ENCODE peak calls at places on chromosomes 2 and 18, in six cellular contexts. K, A, Z, U, X and H are unnamed samples.

GRCh38 chr2:42844901-42845685 is 52.7 kb upstream of the HAAO start:
- DNase-seq in Z (no peak), U (peak), K (peak), X (peak), A (no peak), H (peak)

GRCh38 chr18:49878015-49878414 is 64.7 kb upstream of the ACAA2 start:
- DNase-seq in Z (no peak), X (no peak), K (no peak), A (no peak), U (no peak), H (no peak)

GRCh38 chr2:152651834-152652233 is 65.4 kb downstream of the PRPF40A start:
- DNase-seq in U (no peak), K (no peak), X (no peak), Z (no peak), A (no peak), H (no peak)

GRCh38 chr2:161766334-161766733 is 142.1 kb downstream of the SLC4A10 start:
- DNase-seq in Z (no peak), X (no peak), A (no peak), U (no peak), K (no peak), H (peak)

GRCh38 chr2:8202139-8202538 is 479.7 kb upstream of the ID2 start:
- DNase-seq in A (no peak), X (no peak), U (no peak), K (no peak), Z (no peak), H (no peak)

GRCh38 chr2:239035361-239035814 is 187.5 kb downstream of the TWIST2 start:
- DNase-seq in Z (peak), X (no peak), A (peak), K (no peak), U (peak), H (peak)

GRCh38 chr2:219661197-219661954 is 33.9 kb downstream of the SLC4A3 start:
- DNase-seq in U (no peak), X (no peak), A (no peak), Z (no peak), K (peak), H (peak)

GRCh38 chr2:44834656-44835055 is 106.8 kb upstream of the SIX3 start:
- DNase-seq in U (no peak), A (no peak), X (no peak), K (no peak), Z (no peak), H (no peak)

GRCh38 chr2:164599954-164600589 is 21.2 kb downstream of the GRB14 start:
- DNase-seq in K (peak), Z (peak), A (peak), X (peak), U (peak), H (peak)

GRCh38 chr18:32284284-32284683 is 94.4 kb downstream of the MEP1B start:
- DNase-seq in Z (no peak), K (peak), U (no peak), A (no peak), X (no peak), H (no peak)

GRCh38 chr2:147425437-147426038 is 419.3 kb upstream of the ACVR2A start:
- DNase-seq in U (no peak), A (no peak), K (no peak), X (no peak), Z (no peak), H (peak)

GRCh38 chr2:15826273-15826717 is 114.1 kb upstream of the MYCN start:
- DNase-seq in Z (peak), A (no peak), X (no peak), K (no peak), U (no peak), H (peak)

GRCh38 chr18:13823707-13824395 is at the start of gene MC5R:
- DNase-seq in K (peak), A (peak), Z (peak), U (peak), X (peak), H (peak)

GRCh38 chr2:22734373-22735045 is 650.5 kb upstream of the KLHL29 start:
- DNase-seq in Z (no peak), A (no peak), K (no peak), X (no peak), U (no peak), H (no peak)

GRCh38 chr2:22737144-22737543 is 647.8 kb upstream of the KLHL29 start:
- DNase-seq in X (no peak), U (no peak), A (no peak), Z (peak), K (no peak), H (peak)
- H3K4me2 ChIP-seq in X (no peak), U (no peak), A (no peak), Z (no peak), K (no peak), H (no peak)

GRCh38 chr2:181372656-181373055 is 84.5 kb upstream of the ITGA4 start:
- DNase-seq in K (no peak), Z (no peak), U (peak), X (no peak), A (no peak), H (no peak)
- H3K27ac ChIP-seq in K (no peak), Z (no peak), U (no peak), X (peak), A (no peak), H (no peak)

DNA sequence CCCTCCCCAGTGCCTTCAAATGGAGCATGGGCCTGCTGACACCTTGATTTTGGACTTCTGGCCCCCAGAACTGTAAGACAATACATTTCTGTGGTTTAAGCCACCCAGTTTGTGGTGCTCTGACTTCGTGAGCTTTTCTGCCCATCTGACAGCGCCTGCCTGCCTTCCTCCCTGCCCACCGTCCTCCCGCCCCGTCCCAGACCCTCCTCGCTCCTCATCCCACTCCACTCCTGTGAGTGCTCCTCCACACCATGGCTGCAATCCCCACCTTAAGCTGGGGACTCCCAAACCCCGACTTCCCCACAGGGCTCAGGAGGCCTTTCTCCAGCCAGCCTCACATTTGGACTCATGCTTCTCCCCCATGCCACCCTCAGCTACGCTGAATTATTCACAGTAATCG is 70.7 kb downstream of the CABLES1 start:
- DNase-seq in Z (no peak), A (no peak), X (no peak), U (no peak), K (no peak), H (no peak)
- H3K4me2 ChIP-seq in Z (no peak), A (no peak), X (no peak), U (no peak), K (no peak), H (no peak)

GRCh38 chr2:121133551-121134319 is 151.3 kb downstream of the TFCP2L1 start:
- DNase-seq in X (no peak), U (no peak), A (no peak), Z (no peak), K (no peak), H (no peak)
- H3K27ac ChIP-seq in X (no peak), U (no peak), A (no peak), Z (no peak), K (no peak), H (no peak)

DNA sequence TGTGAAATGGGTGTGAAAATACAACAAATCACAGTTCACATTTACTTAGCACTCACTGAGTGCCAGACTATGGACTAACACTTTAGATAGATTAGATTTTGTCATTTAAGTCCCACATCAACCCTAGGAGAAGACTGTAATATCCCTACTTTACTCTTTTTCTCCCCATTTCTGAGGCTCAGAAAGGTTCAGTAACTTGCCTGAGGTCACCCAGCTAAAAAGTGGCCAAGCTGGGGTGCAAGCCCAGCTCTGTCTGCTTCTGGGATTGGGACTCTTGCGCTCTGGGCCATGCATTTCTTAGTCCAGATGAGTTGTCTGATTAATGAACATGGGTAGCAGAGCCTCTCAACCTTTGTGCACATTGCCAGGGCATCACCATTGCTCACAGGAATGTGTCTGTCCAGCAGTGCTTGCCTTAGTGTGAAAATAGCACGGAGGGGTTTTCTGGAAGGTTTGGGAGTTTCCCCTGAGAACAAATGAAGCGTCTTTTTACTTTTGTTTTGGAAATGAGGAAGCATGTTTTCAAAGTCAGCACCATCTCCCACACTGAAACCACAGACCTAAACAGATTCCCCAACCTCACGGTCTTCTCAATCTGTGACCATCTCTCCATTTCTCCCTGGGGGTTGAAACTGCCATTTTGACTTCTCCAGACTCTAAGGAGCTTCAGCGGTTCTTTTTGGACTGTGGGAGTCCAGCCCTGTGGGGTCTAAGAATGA is 31.9 kb downstream of the NRP2 start:
- DNase-seq in X (no peak), A (peak), Z (no peak), U (peak), K (peak), H (no peak)
- H3K4me2 ChIP-seq in X (no peak), A (peak), Z (peak), U (peak), K (peak), H (no peak)

GRCh38 chr2:48173141-48173540 is 266.8 kb upstream of the FBXO11 start:
- DNase-seq in Z (no peak), U (no peak), X (no peak), A (no peak), K (no peak), H (no peak)

GRCh38 chr2:48174503-48174902 is 268.2 kb upstream of the FBXO11 start:
- DNase-seq in A (no peak), X (no peak), Z (no peak), U (no peak), K (no peak), H (no peak)

GRCh38 chr2:48165066-48165753 is 258.9 kb upstream of the FBXO11 start:
- DNase-seq in X (peak), A (no peak), K (no peak), U (no peak), Z (no peak), H (no peak)

GRCh38 chr2:48170281-48170680 is 264.0 kb upstream of the FBXO11 start:
- DNase-seq in X (no peak), U (peak), Z (no peak), A (no peak), K (peak), H (no peak)

DNA sequence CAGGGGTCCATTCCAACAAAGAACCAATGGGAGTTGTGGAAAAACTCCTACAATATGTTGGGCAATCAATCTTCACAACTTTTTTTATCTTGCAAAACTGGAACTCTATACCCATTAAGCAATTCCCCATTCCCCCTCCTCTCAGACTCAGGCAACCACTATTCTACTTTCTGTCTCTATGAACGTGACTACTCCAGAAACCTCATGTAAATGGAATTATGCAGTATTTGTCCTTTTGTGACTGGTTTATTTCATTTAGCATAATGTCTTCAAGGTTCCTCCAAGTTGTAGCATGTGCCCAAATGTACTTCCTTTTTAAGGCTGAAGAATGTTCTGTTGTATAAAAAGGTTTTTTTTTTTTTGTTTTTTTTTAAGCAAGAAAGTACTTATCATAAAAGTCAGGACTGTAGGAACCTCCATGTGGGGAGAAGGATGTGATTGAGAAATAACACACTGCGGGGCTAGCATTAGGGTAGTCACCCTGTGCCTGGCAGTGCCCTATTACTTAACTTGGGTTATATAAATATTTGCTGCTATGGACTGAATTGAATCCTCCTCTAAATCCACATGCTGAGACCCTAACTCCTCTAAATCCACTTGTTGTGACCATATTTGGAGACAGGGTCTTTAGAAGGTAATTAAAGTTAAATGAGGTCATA is 262.9 kb upstream of the FBXO11 start:
- DNase-seq in A (no peak), K (no peak), Z (no peak), X (no peak), U (no peak), H (no peak)
- H3K27ac ChIP-seq in A (no peak), K (no peak), Z (no peak), X (no peak), U (no peak), H (peak)

DNA sequence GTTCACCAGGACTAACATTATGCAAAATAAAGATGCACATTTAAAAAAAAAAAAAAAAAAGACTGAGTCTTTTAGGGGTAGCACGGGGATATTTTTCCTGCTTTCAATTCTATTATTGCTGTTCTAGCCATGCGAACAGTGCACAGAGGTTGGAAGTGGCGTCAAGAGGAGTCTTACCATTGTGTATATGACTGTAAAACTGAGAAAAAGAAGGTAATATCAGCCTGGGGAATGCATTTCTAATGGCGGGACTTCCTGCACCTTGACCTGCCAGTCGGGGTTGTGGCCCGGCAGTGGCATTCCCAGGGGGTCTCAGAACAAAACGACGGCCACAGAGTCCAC is 48.5 kb upstream of the ATP6V1B1 start:
- DNase-seq in A (no peak), K (no peak), Z (no peak), X (no peak), U (no peak), H (no peak)
- H3K4me2 ChIP-seq in A (peak), K (peak), Z (peak), X (no peak), U (peak), H (peak)

GRCh38 chr2:203510256-203510940 is 24.7 kb downstream of the RAPH1 start:
- DNase-seq in X (no peak), Z (no peak), U (no peak), A (no peak), K (no peak), H (no peak)

DNA sequence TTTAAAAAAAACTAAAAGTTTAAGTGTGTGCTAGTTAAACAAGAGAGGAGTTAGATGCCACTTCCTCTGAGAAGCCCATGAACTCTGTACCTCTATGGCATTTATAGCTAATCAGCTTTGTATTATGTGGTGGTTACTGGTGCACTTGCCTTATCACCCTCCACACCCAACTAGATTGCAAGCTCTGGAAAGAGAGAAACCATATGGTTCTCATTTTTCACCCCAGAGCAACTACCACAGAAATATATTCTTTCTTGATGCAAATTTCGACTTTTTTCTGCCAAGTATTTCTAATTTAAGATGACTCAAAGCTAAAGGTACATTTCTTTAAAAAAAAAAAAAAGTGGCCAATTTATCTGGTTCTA is 24.2 kb downstream of the RAPH1 start:
- DNase-seq in X (no peak), U (no peak), A (no peak), Z (no peak), K (no peak), H (no peak)
- H3K27ac ChIP-seq in X (no peak), U (no peak), A (no peak), Z (no peak), K (no peak), H (peak)

DNA sequence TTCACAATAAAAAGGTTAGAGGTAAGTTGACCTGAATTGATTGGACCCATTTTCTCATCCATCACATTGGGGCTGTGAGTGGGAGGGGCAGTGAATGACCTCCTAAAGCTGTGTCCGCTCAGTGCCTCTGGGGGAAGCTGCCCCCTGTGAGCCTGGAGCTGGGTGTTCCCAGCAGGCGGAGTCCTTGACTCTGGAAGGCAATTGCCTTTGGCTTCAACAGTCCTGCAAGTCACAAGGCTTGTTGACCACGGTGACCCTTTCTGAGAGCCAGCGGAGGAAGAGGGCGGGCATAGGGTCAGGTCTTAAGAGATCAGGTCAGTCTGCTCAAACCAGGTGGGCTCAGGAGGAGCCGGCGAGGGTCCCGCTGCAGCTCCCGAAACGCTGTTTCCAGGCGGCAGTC is 1.1 kb upstream of the CIDEA start:
- DNase-seq in U (no peak), Z (no peak), A (no peak), X (no peak), K (no peak), H (no peak)
- H3K4me2 ChIP-seq in U (no peak), Z (peak), A (no peak), X (no peak), K (no peak), H (no peak)

GRCh38 chr18:54750350-54750749 is 77.9 kb upstream of the RAB27B start:
- DNase-seq in A (no peak), Z (peak), X (no peak), K (no peak), U (no peak), H (no peak)

GRCh38 chr18:54749291-54749690 is 79.0 kb upstream of the RAB27B start:
- DNase-seq in U (no peak), K (no peak), X (no peak), A (no peak), Z (peak), H (no peak)

DNA sequence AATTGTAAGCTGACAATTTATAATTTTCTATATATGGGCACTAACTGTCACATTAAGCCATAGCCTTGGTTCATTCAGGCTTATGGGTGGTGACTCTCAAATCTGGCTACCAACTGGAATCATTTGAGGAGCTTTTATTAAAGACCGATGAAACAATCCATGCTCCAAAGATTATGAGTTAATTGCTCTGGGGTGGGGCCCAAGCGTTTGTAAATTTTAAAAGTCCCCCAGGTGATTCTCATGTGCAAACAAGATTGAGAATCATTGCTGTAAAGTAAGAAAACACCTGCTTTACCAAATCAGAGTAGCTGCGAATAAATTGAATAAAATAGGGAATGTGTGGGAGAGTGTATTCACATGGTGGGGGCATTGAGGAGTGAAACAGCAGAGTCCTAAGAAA is 76.1 kb upstream of the RAB27B start:
- DNase-seq in K (no peak), X (no peak), Z (no peak), U (no peak), A (no peak), H (no peak)
- H3K27ac ChIP-seq in K (no peak), X (no peak), Z (no peak), U (no peak), A (no peak), H (no peak)